ENCODE peak calls at places on chromosomes 1 and 21, in eight cellular contexts. One of them, this sample, is unnamed.

GRCh38 chr1:5597171-5597864 is 394.9 kb downstream of the NPHP4 start:
- DNase-seq in cardiac muscle cell: no peak
- DNase-seq in CD8-positive, alpha-beta T cell: no peak
- DNase-seq in vagina: peak
- DNase-seq in upper lobe of right lung: no peak
- DNase-seq in uterus: no peak
- DNase-seq in CD8-positive, alpha-beta memory T cell: no peak
- DNase-seq in adrenal gland: no peak
- DNase-seq in this sample: no peak

GRCh38 chr1:79614762-79615161 is 608.2 kb upstream of the ADGRL4 start:
- DNase-seq in cardiac muscle cell: no peak
- DNase-seq in CD8-positive, alpha-beta T cell: no peak
- DNase-seq in vagina: no peak
- DNase-seq in upper lobe of right lung: no peak
- DNase-seq in uterus: no peak
- DNase-seq in CD8-positive, alpha-beta memory T cell: no peak
- DNase-seq in adrenal gland: no peak
- DNase-seq in this sample: no peak

GRCh38 chr1:96059736-96060135 is 661.8 kb upstream of the PTBP2 start:
- DNase-seq in cardiac muscle cell: no peak
- DNase-seq in CD8-positive, alpha-beta T cell: no peak
- DNase-seq in vagina: no peak
- DNase-seq in upper lobe of right lung: no peak
- DNase-seq in uterus: no peak
- DNase-seq in CD8-positive, alpha-beta memory T cell: no peak
- DNase-seq in adrenal gland: no peak
- DNase-seq in this sample: no peak

GRCh38 chr1:192557841-192558595 is 17.6 kb upstream of the RGS1 start:
- DNase-seq in cardiac muscle cell: no peak
- DNase-seq in CD8-positive, alpha-beta T cell: no peak
- DNase-seq in vagina: no peak
- DNase-seq in upper lobe of right lung: no peak
- DNase-seq in uterus: no peak
- DNase-seq in CD8-positive, alpha-beta memory T cell: no peak
- DNase-seq in adrenal gland: no peak
- DNase-seq in this sample: no peak

GRCh38 chr1:95146637-95147036 is 29.5 kb downstream of the TLCD4 start:
- DNase-seq in cardiac muscle cell: no peak
- DNase-seq in CD8-positive, alpha-beta T cell: no peak
- DNase-seq in vagina: no peak
- DNase-seq in upper lobe of right lung: no peak
- DNase-seq in uterus: no peak
- DNase-seq in CD8-positive, alpha-beta memory T cell: no peak
- DNase-seq in adrenal gland: no peak
- DNase-seq in this sample: no peak

GRCh38 chr21:29309703-29310102 is 11.0 kb downstream of the BACH1 start:
- DNase-seq in cardiac muscle cell: no peak
- DNase-seq in CD8-positive, alpha-beta T cell: no peak
- DNase-seq in vagina: no peak
- DNase-seq in upper lobe of right lung: no peak
- DNase-seq in uterus: no peak
- DNase-seq in CD8-positive, alpha-beta memory T cell: no peak
- DNase-seq in adrenal gland: no peak
- DNase-seq in this sample: no peak

GRCh38 chr1:232594018-232594502 is 35.9 kb downstream of the SIPA1L2 start:
- DNase-seq in cardiac muscle cell: no peak
- DNase-seq in CD8-positive, alpha-beta T cell: no peak
- DNase-seq in vagina: no peak
- DNase-seq in upper lobe of right lung: no peak
- DNase-seq in uterus: no peak
- DNase-seq in CD8-positive, alpha-beta memory T cell: no peak
- DNase-seq in adrenal gland: no peak
- DNase-seq in this sample: no peak

GRCh38 chr1:34060901-34061415 is 104.1 kb downstream of the CSMD2 start:
- DNase-seq in cardiac muscle cell: no peak
- DNase-seq in CD8-positive, alpha-beta T cell: no peak
- DNase-seq in vagina: no peak
- DNase-seq in upper lobe of right lung: no peak
- DNase-seq in uterus: no peak
- DNase-seq in CD8-positive, alpha-beta memory T cell: no peak
- DNase-seq in adrenal gland: no peak
- DNase-seq in this sample: no peak

GRCh38 chr1:54475357-54476230 is 69.4 kb upstream of the SSBP3 start:
- DNase-seq in cardiac muscle cell: no peak
- DNase-seq in CD8-positive, alpha-beta T cell: peak
- DNase-seq in vagina: no peak
- DNase-seq in upper lobe of right lung: no peak
- DNase-seq in uterus: peak
- DNase-seq in CD8-positive, alpha-beta memory T cell: peak
- DNase-seq in adrenal gland: no peak
- DNase-seq in this sample: no peak

GRCh38 chr1:113253979-113254378 is 136.3 kb upstream of the MAGI3 start:
- DNase-seq in cardiac muscle cell: no peak
- DNase-seq in CD8-positive, alpha-beta T cell: no peak
- DNase-seq in vagina: no peak
- DNase-seq in upper lobe of right lung: no peak
- DNase-seq in uterus: no peak
- DNase-seq in CD8-positive, alpha-beta memory T cell: no peak
- DNase-seq in adrenal gland: no peak
- DNase-seq in this sample: no peak

GRCh38 chr1:60813051-60813450 is 269.3 kb upstream of the NFIA start:
- DNase-seq in cardiac muscle cell: peak
- DNase-seq in CD8-positive, alpha-beta T cell: no peak
- DNase-seq in vagina: no peak
- DNase-seq in upper lobe of right lung: no peak
- DNase-seq in uterus: no peak
- DNase-seq in CD8-positive, alpha-beta memory T cell: no peak
- DNase-seq in adrenal gland: no peak
- DNase-seq in this sample: no peak

GRCh38 chr21:15144026-15144425 is 79.2 kb upstream of the NRIP1 start:
- DNase-seq in cardiac muscle cell: no peak
- DNase-seq in CD8-positive, alpha-beta T cell: no peak
- DNase-seq in vagina: no peak
- DNase-seq in upper lobe of right lung: no peak
- DNase-seq in uterus: no peak
- DNase-seq in CD8-positive, alpha-beta memory T cell: no peak
- DNase-seq in adrenal gland: no peak
- DNase-seq in this sample: no peak

GRCh38 chr1:9252999-9253398 is 18.4 kb downstream of the H6PD start:
- DNase-seq in cardiac muscle cell: no peak
- DNase-seq in CD8-positive, alpha-beta T cell: no peak
- DNase-seq in vagina: no peak
- DNase-seq in upper lobe of right lung: no peak
- DNase-seq in uterus: no peak
- DNase-seq in CD8-positive, alpha-beta memory T cell: no peak
- DNase-seq in adrenal gland: peak
- DNase-seq in this sample: no peak

GRCh38 chr21:35395728-35396127 is 346.6 kb upstream of the RUNX1 start:
- DNase-seq in cardiac muscle cell: peak
- DNase-seq in CD8-positive, alpha-beta T cell: no peak
- DNase-seq in vagina: no peak
- DNase-seq in upper lobe of right lung: no peak
- DNase-seq in uterus: no peak
- DNase-seq in CD8-positive, alpha-beta memory T cell: no peak
- DNase-seq in adrenal gland: no peak
- DNase-seq in this sample: no peak

GRCh38 chr1:19738106-19738505 is 61.6 kb downstream of the TMCO4 start:
- DNase-seq in cardiac muscle cell: no peak
- DNase-seq in CD8-positive, alpha-beta T cell: no peak
- DNase-seq in vagina: no peak
- DNase-seq in upper lobe of right lung: no peak
- DNase-seq in uterus: no peak
- DNase-seq in CD8-positive, alpha-beta memory T cell: no peak
- DNase-seq in adrenal gland: no peak
- DNase-seq in this sample: no peak

GRCh38 chr1:247112479-247112781 is 8.3 kb upstream of the ZNF669 start:
- DNase-seq in cardiac muscle cell: no peak
- DNase-seq in CD8-positive, alpha-beta T cell: no peak
- DNase-seq in vagina: no peak
- DNase-seq in upper lobe of right lung: no peak
- DNase-seq in uterus: no peak
- DNase-seq in CD8-positive, alpha-beta memory T cell: no peak
- DNase-seq in adrenal gland: no peak
- DNase-seq in this sample: no peak
- H3K4me3 ChIP-seq in cardiac muscle cell: peak
- H3K4me3 ChIP-seq in CD8-positive, alpha-beta T cell: no peak
- H3K4me3 ChIP-seq in vagina: peak
- H3K4me3 ChIP-seq in upper lobe of right lung: peak
- H3K4me3 ChIP-seq in uterus: peak
- H3K4me3 ChIP-seq in CD8-positive, alpha-beta memory T cell: no peak
- H3K4me3 ChIP-seq in adrenal gland: no peak
- H3K4me3 ChIP-seq in this sample: peak

GRCh38 chr1:152037920-152038658 is 1.3 kb upstream of the S100A11 start:
- DNase-seq in cardiac muscle cell: peak
- DNase-seq in CD8-positive, alpha-beta T cell: no peak
- DNase-seq in vagina: no peak
- DNase-seq in upper lobe of right lung: no peak
- DNase-seq in uterus: no peak
- DNase-seq in CD8-positive, alpha-beta memory T cell: no peak
- DNase-seq in adrenal gland: no peak
- DNase-seq in this sample: no peak

GRCh38 chr1:152034324-152034653 is 2.5 kb downstream of the S100A11 start:
- DNase-seq in cardiac muscle cell: no peak
- DNase-seq in CD8-positive, alpha-beta T cell: no peak
- DNase-seq in vagina: no peak
- DNase-seq in upper lobe of right lung: no peak
- DNase-seq in uterus: no peak
- DNase-seq in CD8-positive, alpha-beta memory T cell: peak
- DNase-seq in adrenal gland: no peak
- DNase-seq in this sample: no peak

GRCh38 chr1:152036316-152037216 is at the start of gene S100A11:
- DNase-seq in cardiac muscle cell: peak
- DNase-seq in CD8-positive, alpha-beta T cell: peak
- DNase-seq in vagina: no peak
- DNase-seq in upper lobe of right lung: peak
- DNase-seq in uterus: peak
- DNase-seq in CD8-positive, alpha-beta memory T cell: peak
- DNase-seq in adrenal gland: peak
- DNase-seq in this sample: peak

GRCh38 chr1:152035406-152036315 is 1.1 kb downstream of the S100A11 start:
- DNase-seq in cardiac muscle cell: peak
- DNase-seq in CD8-positive, alpha-beta T cell: peak
- DNase-seq in vagina: no peak
- DNase-seq in upper lobe of right lung: no peak
- DNase-seq in uterus: no peak
- DNase-seq in CD8-positive, alpha-beta memory T cell: no peak
- DNase-seq in adrenal gland: no peak
- DNase-seq in this sample: no peak

GRCh38 chr1:152034654-152035405 is 2.0 kb downstream of the S100A11 start:
- DNase-seq in cardiac muscle cell: peak
- DNase-seq in CD8-positive, alpha-beta T cell: peak
- DNase-seq in vagina: no peak
- DNase-seq in upper lobe of right lung: no peak
- DNase-seq in uterus: peak
- DNase-seq in CD8-positive, alpha-beta memory T cell: peak
- DNase-seq in adrenal gland: peak
- DNase-seq in this sample: no peak
- H3K27ac ChIP-seq in cardiac muscle cell: no peak
- H3K27ac ChIP-seq in CD8-positive, alpha-beta T cell: peak
- H3K27ac ChIP-seq in vagina: peak
- H3K27ac ChIP-seq in upper lobe of right lung: peak
- H3K27ac ChIP-seq in uterus: peak
- H3K27ac ChIP-seq in CD8-positive, alpha-beta memory T cell: peak
- H3K27ac ChIP-seq in adrenal gland: peak
- H3K27ac ChIP-seq in this sample: peak

DNA sequence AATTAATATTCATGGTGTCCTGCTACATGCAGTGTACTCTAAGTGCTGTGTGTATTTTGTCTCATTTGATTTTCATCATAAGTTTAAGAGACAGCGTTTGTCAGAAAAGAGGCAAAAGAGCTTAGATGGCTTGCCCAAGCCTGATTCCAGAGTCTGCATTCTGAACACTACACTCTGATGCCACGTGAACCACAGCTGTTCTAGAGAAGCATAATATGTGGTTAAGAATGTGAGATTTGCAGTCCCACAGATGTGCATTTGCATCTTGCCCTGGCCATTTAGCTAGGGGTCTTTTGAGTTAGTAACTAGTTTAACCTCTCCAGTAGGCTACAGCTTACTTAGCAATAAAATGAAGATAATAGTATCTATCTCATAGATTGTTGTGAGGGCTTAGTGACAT is 9.2 kb upstream of the GADD45A start:
- DNase-seq in cardiac muscle cell: no peak
- DNase-seq in CD8-positive, alpha-beta T cell: no peak
- DNase-seq in vagina: no peak
- DNase-seq in upper lobe of right lung: no peak
- DNase-seq in uterus: no peak
- DNase-seq in CD8-positive, alpha-beta memory T cell: no peak
- DNase-seq in adrenal gland: no peak
- DNase-seq in this sample: no peak
- H3K4me3 ChIP-seq in cardiac muscle cell: no peak
- H3K4me3 ChIP-seq in CD8-positive, alpha-beta T cell: no peak
- H3K4me3 ChIP-seq in vagina: no peak
- H3K4me3 ChIP-seq in upper lobe of right lung: no peak
- H3K4me3 ChIP-seq in uterus: no peak
- H3K4me3 ChIP-seq in CD8-positive, alpha-beta memory T cell: no peak
- H3K4me3 ChIP-seq in adrenal gland: no peak
- H3K4me3 ChIP-seq in this sample: no peak

GRCh38 chr1:246158131-246158530 is 348.9 kb downstream of the SMYD3 start:
- DNase-seq in cardiac muscle cell: no peak
- DNase-seq in CD8-positive, alpha-beta T cell: no peak
- DNase-seq in vagina: no peak
- DNase-seq in upper lobe of right lung: no peak
- DNase-seq in uterus: no peak
- DNase-seq in CD8-positive, alpha-beta memory T cell: no peak
- DNase-seq in adrenal gland: no peak
- DNase-seq in this sample: no peak

GRCh38 chr1:246156847-246157246 is 350.2 kb downstream of the SMYD3 start:
- DNase-seq in cardiac muscle cell: no peak
- DNase-seq in CD8-positive, alpha-beta T cell: no peak
- DNase-seq in vagina: no peak
- DNase-seq in upper lobe of right lung: no peak
- DNase-seq in uterus: no peak
- DNase-seq in CD8-positive, alpha-beta memory T cell: no peak
- DNase-seq in adrenal gland: no peak
- DNase-seq in this sample: no peak

GRCh38 chr1:246157516-246157915 is 349.6 kb downstream of the SMYD3 start:
- DNase-seq in cardiac muscle cell: peak
- DNase-seq in CD8-positive, alpha-beta T cell: no peak
- DNase-seq in vagina: no peak
- DNase-seq in upper lobe of right lung: no peak
- DNase-seq in uterus: no peak
- DNase-seq in CD8-positive, alpha-beta memory T cell: no peak
- DNase-seq in adrenal gland: no peak
- DNase-seq in this sample: no peak

GRCh38 chr1:246153796-246154212 is 353.3 kb downstream of the SMYD3 start:
- DNase-seq in cardiac muscle cell: no peak
- DNase-seq in CD8-positive, alpha-beta T cell: no peak
- DNase-seq in vagina: no peak
- DNase-seq in upper lobe of right lung: no peak
- DNase-seq in uterus: no peak
- DNase-seq in CD8-positive, alpha-beta memory T cell: no peak
- DNase-seq in adrenal gland: no peak
- DNase-seq in this sample: no peak

DNA sequence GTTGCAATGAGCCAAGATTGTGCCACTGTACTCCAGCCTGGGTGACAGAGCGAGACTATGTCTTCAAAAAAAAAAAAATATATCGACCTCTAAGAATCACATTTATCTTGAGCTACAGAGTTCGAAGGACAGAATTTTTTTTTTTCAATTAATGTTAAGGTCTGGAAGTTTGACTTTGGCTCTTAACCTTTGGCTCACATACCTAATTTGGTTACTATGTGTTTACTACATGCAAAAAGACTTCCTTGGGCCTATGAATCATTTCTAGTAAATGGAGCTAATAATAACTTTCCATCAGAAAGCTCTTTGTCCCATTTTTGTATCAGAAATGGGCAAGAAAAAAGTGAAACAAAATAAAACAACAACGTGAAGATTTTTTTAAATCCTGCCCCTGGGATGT is 351.2 kb downstream of the SMYD3 start:
- DNase-seq in cardiac muscle cell: peak
- DNase-seq in CD8-positive, alpha-beta T cell: no peak
- DNase-seq in vagina: no peak
- DNase-seq in upper lobe of right lung: no peak
- DNase-seq in uterus: no peak
- DNase-seq in CD8-positive, alpha-beta memory T cell: no peak
- DNase-seq in adrenal gland: peak
- DNase-seq in this sample: no peak
- H3K27ac ChIP-seq in cardiac muscle cell: no peak
- H3K27ac ChIP-seq in CD8-positive, alpha-beta T cell: no peak
- H3K27ac ChIP-seq in vagina: no peak
- H3K27ac ChIP-seq in upper lobe of right lung: no peak
- H3K27ac ChIP-seq in uterus: no peak
- H3K27ac ChIP-seq in CD8-positive, alpha-beta memory T cell: no peak
- H3K27ac ChIP-seq in adrenal gland: no peak
- H3K27ac ChIP-seq in this sample: no peak

This sample was measured in left lung.